ENCODE peak calls at places on chromosomes 11 and 22, in eight cellular contexts. One of them, this sample, is unnamed. For H3K4me1, the result is how much of the 10 kb centered on the place peaks cover.

GRCh38 chr11:116234989-116235567 is 537.7 kb downstream of the BUD13 start:
- DNase-seq in CD8-positive, alpha-beta T cell: no peak
- DNase-seq in effector memory CD4-positive, alpha-beta T cell: no peak
- DNase-seq in mammary epithelial cell: no peak
- DNase-seq in right atrium auricular region: no peak
- DNase-seq in spleen: no peak
- DNase-seq in uterus: no peak
- DNase-seq in IMR-90: no peak
- DNase-seq in this sample: no peak

GRCh38 chr11:63845305-63845704 is 6.4 kb downstream of the MARK2 start:
- DNase-seq in CD8-positive, alpha-beta T cell: no peak
- DNase-seq in effector memory CD4-positive, alpha-beta T cell: no peak
- DNase-seq in mammary epithelial cell: peak
- DNase-seq in right atrium auricular region: no peak
- DNase-seq in spleen: no peak
- DNase-seq in uterus: no peak
- DNase-seq in IMR-90: peak
- DNase-seq in this sample: no peak

GRCh38 chr22:20777420-20778177 is 3.7 kb downstream of the SERPIND1 start:
- DNase-seq in CD8-positive, alpha-beta T cell: no peak
- DNase-seq in effector memory CD4-positive, alpha-beta T cell: no peak
- DNase-seq in mammary epithelial cell: peak
- DNase-seq in right atrium auricular region: no peak
- DNase-seq in spleen: no peak
- DNase-seq in uterus: peak
- DNase-seq in IMR-90: peak
- DNase-seq in this sample: no peak

GRCh38 chr11:75771646-75772410 is 3.2 kb downstream of the DGAT2 start:
- DNase-seq in CD8-positive, alpha-beta T cell: no peak
- DNase-seq in effector memory CD4-positive, alpha-beta T cell: no peak
- DNase-seq in mammary epithelial cell: peak
- DNase-seq in right atrium auricular region: peak
- DNase-seq in spleen: peak
- DNase-seq in uterus: no peak
- DNase-seq in IMR-90: peak
- DNase-seq in this sample: no peak

GRCh38 chr11:46903846-46904245 is 14.5 kb downstream of the LRP4 start:
- DNase-seq in CD8-positive, alpha-beta T cell: no peak
- DNase-seq in effector memory CD4-positive, alpha-beta T cell: no peak
- DNase-seq in mammary epithelial cell: no peak
- DNase-seq in right atrium auricular region: no peak
- DNase-seq in spleen: peak
- DNase-seq in uterus: no peak
- DNase-seq in IMR-90: no peak
- DNase-seq in this sample: no peak

GRCh38 chr11:91700854-91701253 is 523.8 kb upstream of the FAT3 start:
- DNase-seq in CD8-positive, alpha-beta T cell: no peak
- DNase-seq in effector memory CD4-positive, alpha-beta T cell: no peak
- DNase-seq in mammary epithelial cell: no peak
- DNase-seq in right atrium auricular region: no peak
- DNase-seq in spleen: no peak
- DNase-seq in uterus: no peak
- DNase-seq in IMR-90: no peak
- DNase-seq in this sample: no peak

GRCh38 chr11:56093008-56093407 is at the start of gene OR8I2:
- DNase-seq in CD8-positive, alpha-beta T cell: no peak
- DNase-seq in effector memory CD4-positive, alpha-beta T cell: no peak
- DNase-seq in mammary epithelial cell: no peak
- DNase-seq in right atrium auricular region: no peak
- DNase-seq in spleen: no peak
- DNase-seq in uterus: no peak
- DNase-seq in IMR-90: no peak
- DNase-seq in this sample: no peak

GRCh38 chr11:67194096-67194495 is 72.2 kb upstream of the GRK2 start:
- DNase-seq in CD8-positive, alpha-beta T cell: no peak
- DNase-seq in effector memory CD4-positive, alpha-beta T cell: no peak
- DNase-seq in mammary epithelial cell: no peak
- DNase-seq in right atrium auricular region: no peak
- DNase-seq in spleen: no peak
- DNase-seq in uterus: no peak
- DNase-seq in IMR-90: no peak
- DNase-seq in this sample: no peak

GRCh38 chr11:62256281-62256680 is 13.7 kb upstream of the SCGB2A2 start:
- DNase-seq in CD8-positive, alpha-beta T cell: no peak
- DNase-seq in effector memory CD4-positive, alpha-beta T cell: no peak
- DNase-seq in mammary epithelial cell: no peak
- DNase-seq in right atrium auricular region: no peak
- DNase-seq in spleen: no peak
- DNase-seq in uterus: no peak
- DNase-seq in IMR-90: no peak
- DNase-seq in this sample: no peak

GRCh38 chr11:58675344-58676155 is 53.1 kb downstream of the CNTF start:
- DNase-seq in CD8-positive, alpha-beta T cell: peak
- DNase-seq in effector memory CD4-positive, alpha-beta T cell: peak
- DNase-seq in mammary epithelial cell: peak
- DNase-seq in right atrium auricular region: peak
- DNase-seq in spleen: peak
- DNase-seq in uterus: peak
- DNase-seq in IMR-90: peak
- DNase-seq in this sample: peak

GRCh38 chr11:106733518-106734162 is 284.6 kb downstream of the GUCY1A2 start:
- DNase-seq in CD8-positive, alpha-beta T cell: no peak
- DNase-seq in effector memory CD4-positive, alpha-beta T cell: no peak
- DNase-seq in mammary epithelial cell: no peak
- DNase-seq in right atrium auricular region: no peak
- DNase-seq in spleen: no peak
- DNase-seq in uterus: no peak
- DNase-seq in IMR-90: no peak
- DNase-seq in this sample: no peak

GRCh38 chr22:46560696-46561295 is 23.4 kb upstream of the CELSR1 start:
- DNase-seq in CD8-positive, alpha-beta T cell: no peak
- DNase-seq in effector memory CD4-positive, alpha-beta T cell: no peak
- DNase-seq in mammary epithelial cell: no peak
- DNase-seq in right atrium auricular region: no peak
- DNase-seq in spleen: peak
- DNase-seq in uterus: no peak
- DNase-seq in IMR-90: no peak
- DNase-seq in this sample: no peak

GRCh38 chr11:64447717-64448598 is 89.0 kb downstream of the RPS6KA4 start:
- DNase-seq in CD8-positive, alpha-beta T cell: no peak
- DNase-seq in effector memory CD4-positive, alpha-beta T cell: no peak
- DNase-seq in mammary epithelial cell: no peak
- DNase-seq in right atrium auricular region: no peak
- DNase-seq in spleen: peak
- DNase-seq in uterus: peak
- DNase-seq in IMR-90: peak
- DNase-seq in this sample: no peak

GRCh38 chr11:18315893-18316292 is 6.0 kb downstream of the HPS5 start:
- DNase-seq in CD8-positive, alpha-beta T cell: no peak
- DNase-seq in effector memory CD4-positive, alpha-beta T cell: no peak
- DNase-seq in mammary epithelial cell: no peak
- DNase-seq in right atrium auricular region: no peak
- DNase-seq in spleen: no peak
- DNase-seq in uterus: no peak
- DNase-seq in IMR-90: no peak
- DNase-seq in this sample: no peak

GRCh38 chr11:18312012-18312411 is 9.9 kb downstream of the HPS5 start:
- DNase-seq in CD8-positive, alpha-beta T cell: no peak
- DNase-seq in effector memory CD4-positive, alpha-beta T cell: no peak
- DNase-seq in mammary epithelial cell: peak
- DNase-seq in right atrium auricular region: no peak
- DNase-seq in spleen: no peak
- DNase-seq in uterus: no peak
- DNase-seq in IMR-90: peak
- DNase-seq in this sample: no peak

GRCh38 chr11:18314794-18315523 is 7.0 kb downstream of the HPS5 start:
- DNase-seq in CD8-positive, alpha-beta T cell: no peak
- DNase-seq in effector memory CD4-positive, alpha-beta T cell: no peak
- DNase-seq in mammary epithelial cell: no peak
- DNase-seq in right atrium auricular region: no peak
- DNase-seq in spleen: no peak
- DNase-seq in uterus: no peak
- DNase-seq in IMR-90: no peak
- DNase-seq in this sample: no peak

GRCh38 chr11:18312663-18313420 is 9.1 kb downstream of the HPS5 start:
- DNase-seq in CD8-positive, alpha-beta T cell: no peak
- DNase-seq in effector memory CD4-positive, alpha-beta T cell: no peak
- DNase-seq in mammary epithelial cell: peak
- DNase-seq in right atrium auricular region: no peak
- DNase-seq in spleen: no peak
- DNase-seq in uterus: no peak
- DNase-seq in IMR-90: peak
- DNase-seq in this sample: no peak

GRCh38 chr11:18313985-18314763 is 7.8 kb downstream of the HPS5 start:
- DNase-seq in CD8-positive, alpha-beta T cell: no peak
- DNase-seq in effector memory CD4-positive, alpha-beta T cell: no peak
- DNase-seq in mammary epithelial cell: peak
- DNase-seq in right atrium auricular region: no peak
- DNase-seq in spleen: no peak
- DNase-seq in uterus: no peak
- DNase-seq in IMR-90: peak
- DNase-seq in this sample: no peak
- H3K27ac ChIP-seq in CD8-positive, alpha-beta T cell: no peak
- H3K27ac ChIP-seq in effector memory CD4-positive, alpha-beta T cell: no peak
- H3K27ac ChIP-seq in mammary epithelial cell: peak
- H3K27ac ChIP-seq in right atrium auricular region: no peak
- H3K27ac ChIP-seq in spleen: peak
- H3K27ac ChIP-seq in uterus: no peak
- H3K27ac ChIP-seq in IMR-90: peak
- H3K27ac ChIP-seq in this sample: no peak

DNA sequence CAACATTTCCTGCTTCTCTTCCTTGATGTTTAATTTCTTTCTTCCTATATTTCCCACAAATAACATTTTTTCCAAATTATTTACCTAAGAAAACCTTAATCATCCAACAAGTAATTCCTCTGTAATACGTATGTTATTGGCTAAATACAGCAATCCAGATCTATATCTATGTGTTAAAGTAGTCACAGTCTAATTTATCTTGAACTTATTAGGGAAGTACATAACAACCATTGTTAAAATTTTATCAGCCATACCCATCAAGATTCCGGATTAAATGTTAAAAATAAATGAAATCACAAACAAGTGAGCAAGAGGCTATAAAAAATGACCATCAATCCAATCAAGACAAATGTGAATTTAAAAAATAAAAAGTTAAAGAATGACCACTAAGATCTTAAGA is 36.5 kb downstream of the RRAS2 start:
- DNase-seq in CD8-positive, alpha-beta T cell: no peak
- DNase-seq in effector memory CD4-positive, alpha-beta T cell: no peak
- DNase-seq in mammary epithelial cell: no peak
- DNase-seq in right atrium auricular region: no peak
- DNase-seq in spleen: no peak
- DNase-seq in uterus: no peak
- DNase-seq in IMR-90: no peak
- DNase-seq in this sample: no peak
- H3K4me1 ChIP-seq in CD8-positive, alpha-beta T cell: under half
- H3K4me1 ChIP-seq in effector memory CD4-positive, alpha-beta T cell: under half
- H3K4me1 ChIP-seq in mammary epithelial cell: under half
- H3K4me1 ChIP-seq in right atrium auricular region: under half
- H3K4me1 ChIP-seq in spleen: half or more
- H3K4me1 ChIP-seq in uterus: under half
- H3K4me1 ChIP-seq in IMR-90: under half
- H3K4me1 ChIP-seq in this sample: under half

GRCh38 chr22:23070418-23071162 is at the start of gene GNAZ:
- DNase-seq in CD8-positive, alpha-beta T cell: no peak
- DNase-seq in effector memory CD4-positive, alpha-beta T cell: no peak
- DNase-seq in mammary epithelial cell: no peak
- DNase-seq in right atrium auricular region: no peak
- DNase-seq in spleen: peak
- DNase-seq in uterus: peak
- DNase-seq in IMR-90: no peak
- DNase-seq in this sample: no peak

GRCh38 chr22:23072911-23073491 is 2.7 kb downstream of the GNAZ start:
- DNase-seq in CD8-positive, alpha-beta T cell: no peak
- DNase-seq in effector memory CD4-positive, alpha-beta T cell: no peak
- DNase-seq in mammary epithelial cell: peak
- DNase-seq in right atrium auricular region: no peak
- DNase-seq in spleen: peak
- DNase-seq in uterus: no peak
- DNase-seq in IMR-90: no peak
- DNase-seq in this sample: no peak

GRCh38 chr22:23069502-23070357 is 589 bp upstream of the GNAZ start:
- DNase-seq in CD8-positive, alpha-beta T cell: peak
- DNase-seq in effector memory CD4-positive, alpha-beta T cell: peak
- DNase-seq in mammary epithelial cell: peak
- DNase-seq in right atrium auricular region: peak
- DNase-seq in spleen: peak
- DNase-seq in uterus: peak
- DNase-seq in IMR-90: peak
- DNase-seq in this sample: peak

GRCh38 chr22:23072035-23072910 is 2.0 kb downstream of the GNAZ start:
- DNase-seq in CD8-positive, alpha-beta T cell: no peak
- DNase-seq in effector memory CD4-positive, alpha-beta T cell: no peak
- DNase-seq in mammary epithelial cell: no peak
- DNase-seq in right atrium auricular region: no peak
- DNase-seq in spleen: peak
- DNase-seq in uterus: no peak
- DNase-seq in IMR-90: peak
- DNase-seq in this sample: no peak

GRCh38 chr22:23071163-23072034 is 1.1 kb downstream of the GNAZ start:
- DNase-seq in CD8-positive, alpha-beta T cell: no peak
- DNase-seq in effector memory CD4-positive, alpha-beta T cell: no peak
- DNase-seq in mammary epithelial cell: no peak
- DNase-seq in right atrium auricular region: no peak
- DNase-seq in spleen: peak
- DNase-seq in uterus: no peak
- DNase-seq in IMR-90: no peak
- DNase-seq in this sample: no peak
- H3K4me3 ChIP-seq in CD8-positive, alpha-beta T cell: peak
- H3K4me3 ChIP-seq in effector memory CD4-positive, alpha-beta T cell: peak
- H3K4me3 ChIP-seq in mammary epithelial cell: no peak
- H3K4me3 ChIP-seq in right atrium auricular region: peak
- H3K4me3 ChIP-seq in spleen: peak
- H3K4me3 ChIP-seq in uterus: peak
- H3K4me3 ChIP-seq in IMR-90: no peak
- H3K4me3 ChIP-seq in this sample: peak

DNA sequence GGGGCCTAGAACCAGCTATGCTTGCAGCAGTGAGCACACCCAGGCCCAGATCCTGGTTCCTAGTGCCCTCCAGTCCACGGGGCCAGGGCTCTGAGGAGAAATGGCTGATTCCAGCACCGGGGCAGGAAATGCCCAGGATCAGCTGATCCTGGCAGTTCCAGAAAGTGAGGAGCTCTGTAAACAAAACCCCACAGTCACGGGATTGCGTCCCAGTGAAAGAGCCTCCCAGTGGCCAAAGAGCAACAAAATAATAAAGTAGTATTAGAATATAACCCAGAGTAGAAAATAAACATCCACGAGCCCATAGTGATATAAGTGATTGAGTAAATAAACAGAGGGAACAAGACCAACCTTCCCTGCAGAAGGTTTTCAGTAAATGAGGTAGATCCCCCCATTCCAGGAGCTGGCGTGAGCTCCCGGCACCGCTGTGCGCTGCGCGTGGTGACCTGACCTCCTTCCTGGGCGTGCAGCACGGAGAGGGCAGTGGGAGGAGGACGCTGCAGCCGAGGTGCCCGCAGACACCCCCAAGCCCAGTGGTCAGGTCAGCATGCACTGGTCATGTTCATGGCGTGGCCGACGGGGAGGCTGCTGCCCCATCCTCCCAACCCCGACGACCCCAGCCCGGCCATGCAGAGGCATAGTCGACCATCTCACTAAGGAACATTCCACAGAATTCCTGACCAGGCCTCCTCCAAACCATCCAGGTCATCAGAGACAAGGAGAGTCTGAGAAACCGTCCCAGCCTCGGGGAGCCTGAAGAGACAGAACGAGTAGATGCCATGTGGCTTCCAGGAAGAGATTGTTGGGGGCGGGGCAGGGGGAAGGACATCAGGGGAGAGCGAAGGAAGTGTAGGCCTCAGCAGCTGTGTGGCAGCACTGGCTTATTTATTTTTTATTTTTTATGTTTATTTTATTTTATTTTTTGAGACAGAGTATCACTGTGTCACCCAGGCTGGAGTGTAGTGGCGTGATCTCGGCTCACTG is 19.9 kb downstream of the PTDSS2 start:
- DNase-seq in CD8-positive, alpha-beta T cell: no peak
- DNase-seq in effector memory CD4-positive, alpha-beta T cell: no peak
- DNase-seq in mammary epithelial cell: no peak
- DNase-seq in right atrium auricular region: peak
- DNase-seq in spleen: peak
- DNase-seq in uterus: peak
- DNase-seq in IMR-90: peak
- DNase-seq in this sample: no peak
- H3K27ac ChIP-seq in CD8-positive, alpha-beta T cell: no peak
- H3K27ac ChIP-seq in effector memory CD4-positive, alpha-beta T cell: no peak
- H3K27ac ChIP-seq in mammary epithelial cell: no peak
- H3K27ac ChIP-seq in right atrium auricular region: peak
- H3K27ac ChIP-seq in spleen: peak
- H3K27ac ChIP-seq in uterus: peak
- H3K27ac ChIP-seq in IMR-90: peak
- H3K27ac ChIP-seq in this sample: no peak